ENCODE peak calls at places on chromosomes 11 and 22, in nine cellular contexts. One of them, this sample, is unnamed.
A peak's percentile ranks its signal among the peaks of the same experiment; 100 is the strongest.

GRCh38 chr11:16418698-16419097 is 62.4 kb upstream of the SOX6 start:
- DNase-seq in GM23338: no peak
- DNase-seq in BE2C: no peak
- DNase-seq in AG10803: no peak
- DNase-seq in CD4-positive, CD25-positive, alpha-beta regulatory T cell: no peak
- DNase-seq in fibroblast of lung: no peak
- DNase-seq in H1: no peak
- DNase-seq in HCT116: no peak
- DNase-seq in sigmoid colon: no peak
- DNase-seq in this sample: no peak

GRCh38 chr11:76724162-76724768 is 53.7 kb upstream of the LRRC32 start:
- DNase-seq in AG10803: no peak
- DNase-seq in GM23338: peak; percentile 66
- DNase-seq in H1: peak; percentile 78
- DNase-seq in sigmoid colon: peak; percentile 18
- DNase-seq in CD4-positive, CD25-positive, alpha-beta regulatory T cell: no peak
- DNase-seq in HCT116: no peak
- DNase-seq in fibroblast of lung: no peak
- DNase-seq in BE2C: no peak
- DNase-seq in this sample: no peak

GRCh38 chr11:128772814-128773213 is 78.9 kb downstream of the FLI1 start:
- DNase-seq in fibroblast of lung: no peak
- DNase-seq in HCT116: no peak
- DNase-seq in sigmoid colon: no peak
- DNase-seq in AG10803: no peak
- DNase-seq in CD4-positive, CD25-positive, alpha-beta regulatory T cell: peak; percentile 50
- DNase-seq in BE2C: peak; percentile 63
- DNase-seq in H1: no peak
- DNase-seq in GM23338: no peak
- DNase-seq in this sample: no peak

GRCh38 chr11:19597194-19597593 is 115.4 kb upstream of the NAV2 start:
- DNase-seq in HCT116: no peak
- DNase-seq in GM23338: no peak
- DNase-seq in fibroblast of lung: peak; percentile 80
- DNase-seq in CD4-positive, CD25-positive, alpha-beta regulatory T cell: no peak
- DNase-seq in AG10803: peak; percentile 76
- DNase-seq in H1: no peak
- DNase-seq in sigmoid colon: no peak
- DNase-seq in BE2C: no peak
- DNase-seq in this sample: no peak

GRCh38 chr22:28989035-28989464 is 72.6 kb downstream of the C22orf31 start:
- DNase-seq in sigmoid colon: no peak
- DNase-seq in CD4-positive, CD25-positive, alpha-beta regulatory T cell: no peak
- DNase-seq in GM23338: peak; percentile 73
- DNase-seq in AG10803: no peak
- DNase-seq in HCT116: no peak
- DNase-seq in BE2C: no peak
- DNase-seq in fibroblast of lung: peak; percentile 82
- DNase-seq in H1: no peak
- DNase-seq in this sample: no peak

GRCh38 chr11:84722583-84723108 is 904.5 kb downstream of the DLG2 start:
- DNase-seq in HCT116: no peak
- DNase-seq in fibroblast of lung: no peak
- DNase-seq in sigmoid colon: no peak
- DNase-seq in GM23338: peak; percentile 77
- DNase-seq in BE2C: no peak
- DNase-seq in H1: no peak
- DNase-seq in AG10803: no peak
- DNase-seq in CD4-positive, CD25-positive, alpha-beta regulatory T cell: no peak
- DNase-seq in this sample: no peak

GRCh38 chr11:106101797-106102196 is 24.3 kb downstream of the AASDHPPT start:
- DNase-seq in AG10803: peak; percentile 51
- DNase-seq in HCT116: no peak
- DNase-seq in fibroblast of lung: peak; percentile 63
- DNase-seq in BE2C: no peak
- DNase-seq in CD4-positive, CD25-positive, alpha-beta regulatory T cell: no peak
- DNase-seq in GM23338: no peak
- DNase-seq in sigmoid colon: no peak
- DNase-seq in H1: no peak
- DNase-seq in this sample: no peak

GRCh38 chr11:115276799-115277198 is 227.4 kb downstream of the CADM1 start:
- DNase-seq in sigmoid colon: no peak
- DNase-seq in H1: no peak
- DNase-seq in CD4-positive, CD25-positive, alpha-beta regulatory T cell: no peak
- DNase-seq in fibroblast of lung: no peak
- DNase-seq in HCT116: no peak
- DNase-seq in GM23338: no peak
- DNase-seq in AG10803: no peak
- DNase-seq in BE2C: peak; percentile 74
- DNase-seq in this sample: no peak

GRCh38 chr11:128226106-128226716 is 361.1 kb downstream of the ETS1 start:
- DNase-seq in CD4-positive, CD25-positive, alpha-beta regulatory T cell: no peak
- DNase-seq in GM23338: no peak
- DNase-seq in fibroblast of lung: no peak
- DNase-seq in AG10803: no peak
- DNase-seq in HCT116: no peak
- DNase-seq in BE2C: no peak
- DNase-seq in sigmoid colon: no peak
- DNase-seq in H1: no peak
- DNase-seq in this sample: no peak

GRCh38 chr22:40954095-40954494 is 2.9 kb downstream of the RBX1 start:
- DNase-seq in H1: no peak
- DNase-seq in CD4-positive, CD25-positive, alpha-beta regulatory T cell: no peak
- DNase-seq in sigmoid colon: no peak
- DNase-seq in HCT116: no peak
- DNase-seq in AG10803: no peak
- DNase-seq in GM23338: no peak
- DNase-seq in fibroblast of lung: no peak
- DNase-seq in BE2C: no peak
- DNase-seq in this sample: no peak

GRCh38 chr11:119108151-119108856 is 1.2 kb downstream of the C2CD2L start:
- DNase-seq in sigmoid colon: no peak
- DNase-seq in BE2C: peak; percentile 68
- DNase-seq in GM23338: peak; percentile 68
- DNase-seq in fibroblast of lung: no peak
- DNase-seq in H1: peak; percentile 63
- DNase-seq in CD4-positive, CD25-positive, alpha-beta regulatory T cell: peak; percentile 64
- DNase-seq in AG10803: peak; percentile 11
- DNase-seq in HCT116: no peak
- DNase-seq in this sample: peak; percentile 43

GRCh38 chr11:33534575-33534974 is 166.1 kb downstream of the C11orf91 start:
- DNase-seq in AG10803: no peak
- DNase-seq in sigmoid colon: no peak
- DNase-seq in BE2C: no peak
- DNase-seq in fibroblast of lung: peak; percentile 53
- DNase-seq in HCT116: no peak
- DNase-seq in CD4-positive, CD25-positive, alpha-beta regulatory T cell: no peak
- DNase-seq in GM23338: no peak
- DNase-seq in H1: no peak
- DNase-seq in this sample: no peak

GRCh38 chr11:68998390-68998911 is 14.6 kb downstream of the MRGPRF start:
- DNase-seq in HCT116: no peak
- DNase-seq in GM23338: no peak
- DNase-seq in fibroblast of lung: peak; percentile 21
- DNase-seq in AG10803: peak; percentile 51
- DNase-seq in CD4-positive, CD25-positive, alpha-beta regulatory T cell: no peak
- DNase-seq in H1: no peak
- DNase-seq in BE2C: peak; percentile 90
- DNase-seq in sigmoid colon: peak; percentile 85
- DNase-seq in this sample: peak; percentile 70

GRCh38 chr11:105490333-105490732 is 119.5 kb upstream of the GRIA4 start:
- DNase-seq in GM23338: no peak
- DNase-seq in HCT116: no peak
- DNase-seq in sigmoid colon: no peak
- DNase-seq in CD4-positive, CD25-positive, alpha-beta regulatory T cell: no peak
- DNase-seq in fibroblast of lung: no peak
- DNase-seq in H1: no peak
- DNase-seq in BE2C: no peak
- DNase-seq in AG10803: no peak
- DNase-seq in this sample: no peak

GRCh38 chr11:21105196-21105917 is 436.0 kb downstream of the NELL1 start:
- DNase-seq in sigmoid colon: no peak
- DNase-seq in BE2C: no peak
- DNase-seq in CD4-positive, CD25-positive, alpha-beta regulatory T cell: no peak
- DNase-seq in GM23338: peak; percentile 40
- DNase-seq in HCT116: no peak
- DNase-seq in AG10803: no peak
- DNase-seq in H1: no peak
- DNase-seq in fibroblast of lung: no peak
- DNase-seq in this sample: no peak

GRCh38 chr11:118610773-118611432 is 3.5 kb downstream of the PHLDB1 start:
- DNase-seq in fibroblast of lung: peak; percentile 54
- DNase-seq in GM23338: peak; percentile 94
- DNase-seq in sigmoid colon: peak; percentile 92
- DNase-seq in HCT116: no peak
- DNase-seq in CD4-positive, CD25-positive, alpha-beta regulatory T cell: peak; percentile 74
- DNase-seq in BE2C: no peak
- DNase-seq in AG10803: peak; percentile 61
- DNase-seq in H1: peak; percentile 98
- DNase-seq in this sample: peak; percentile 92

GRCh38 chr22:30294066-30294465 is 4.8 kb upstream of the CASTOR1 start:
- DNase-seq in HCT116: no peak
- DNase-seq in H1: no peak
- DNase-seq in AG10803: no peak
- DNase-seq in BE2C: no peak
- DNase-seq in CD4-positive, CD25-positive, alpha-beta regulatory T cell: no peak
- DNase-seq in GM23338: no peak
- DNase-seq in sigmoid colon: no peak
- DNase-seq in fibroblast of lung: no peak
- DNase-seq in this sample: no peak

GRCh38 chr22:23673826-23674690 is 16.8 kb upstream of the RGL4 start:
- DNase-seq in H1: no peak
- DNase-seq in GM23338: peak; percentile 29
- DNase-seq in CD4-positive, CD25-positive, alpha-beta regulatory T cell: no peak
- DNase-seq in sigmoid colon: peak; percentile 49
- DNase-seq in HCT116: no peak
- DNase-seq in BE2C: no peak
- DNase-seq in AG10803: no peak
- DNase-seq in fibroblast of lung: no peak
- DNase-seq in this sample: no peak
- H3K4me3 ChIP-seq in H1: no peak overlapping the region
- H3K4me3 ChIP-seq in GM23338: no peak overlapping the region
- H3K4me3 ChIP-seq in CD4-positive, CD25-positive, alpha-beta regulatory T cell: no peak overlapping the region
- H3K4me3 ChIP-seq in sigmoid colon: no peak overlapping the region
- H3K4me3 ChIP-seq in HCT116: no peak overlapping the region
- H3K4me3 ChIP-seq in BE2C: no peak overlapping the region
- H3K4me3 ChIP-seq in AG10803: no peak overlapping the region
- H3K4me3 ChIP-seq in fibroblast of lung: no peak overlapping the region
- H3K4me3 ChIP-seq in this sample: no peak overlapping the region

DNA sequence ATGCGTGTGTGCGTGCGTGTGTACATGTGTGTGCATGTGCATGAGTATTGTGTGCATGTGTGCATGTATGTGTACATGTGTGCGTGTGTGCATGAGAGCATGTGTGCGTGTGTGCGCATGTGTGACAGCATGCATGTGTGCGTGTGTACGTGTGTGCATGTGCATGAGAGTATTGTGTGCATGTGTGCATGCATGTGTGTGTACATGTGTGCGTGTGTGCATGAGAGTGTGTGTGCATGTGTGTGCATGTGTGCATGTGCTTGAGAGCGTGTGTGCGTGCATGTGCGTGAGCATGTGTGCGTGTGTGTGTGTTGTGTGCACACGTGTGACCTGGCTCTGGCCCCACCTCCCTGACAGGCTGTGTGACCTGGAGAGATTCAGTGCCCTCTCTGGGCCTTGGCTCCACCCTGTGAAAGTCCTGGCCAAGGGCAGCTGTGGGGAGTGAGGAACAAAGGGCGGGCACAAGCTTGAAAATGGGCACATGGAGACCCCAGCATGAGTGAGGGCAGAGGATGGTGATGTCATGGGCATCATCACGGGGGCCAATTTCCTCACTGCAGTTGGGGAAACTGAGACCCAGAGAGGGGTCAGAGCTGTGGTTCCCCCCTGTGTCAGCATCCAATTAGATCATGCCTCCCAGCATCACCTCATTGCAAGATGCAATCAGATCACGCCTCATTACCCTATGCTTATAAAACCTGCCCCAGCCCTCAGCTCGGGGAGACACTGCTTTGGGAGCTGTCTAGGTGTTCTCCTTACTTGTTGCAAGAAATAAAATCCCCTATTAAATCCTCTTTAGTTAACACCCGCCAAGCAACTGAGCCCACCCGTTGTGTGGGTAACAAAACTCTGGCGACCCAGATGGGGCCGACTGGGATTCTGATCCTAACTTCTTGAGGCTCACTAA is 643 bp downstream of the ACY3 start:
- DNase-seq in sigmoid colon: peak; percentile 56
- DNase-seq in CD4-positive, CD25-positive, alpha-beta regulatory T cell: peak; percentile 24
- DNase-seq in H1: peak; percentile 47
- DNase-seq in HCT116: no peak
- DNase-seq in BE2C: no peak
- DNase-seq in GM23338: no peak
- DNase-seq in fibroblast of lung: no peak
- DNase-seq in AG10803: no peak
- DNase-seq in this sample: no peak
- H3K4me3 ChIP-seq in sigmoid colon: no peak overlapping the region
- H3K4me3 ChIP-seq in CD4-positive, CD25-positive, alpha-beta regulatory T cell: no peak overlapping the region
- H3K4me3 ChIP-seq in H1: no peak overlapping the region
- H3K4me3 ChIP-seq in HCT116: peak overlapping the region; percentile 56
- H3K4me3 ChIP-seq in BE2C: no peak overlapping the region
- H3K4me3 ChIP-seq in GM23338: no peak overlapping the region
- H3K4me3 ChIP-seq in fibroblast of lung: no peak overlapping the region
- H3K4me3 ChIP-seq in AG10803: no peak overlapping the region
- H3K4me3 ChIP-seq in this sample: no peak overlapping the region

DNA sequence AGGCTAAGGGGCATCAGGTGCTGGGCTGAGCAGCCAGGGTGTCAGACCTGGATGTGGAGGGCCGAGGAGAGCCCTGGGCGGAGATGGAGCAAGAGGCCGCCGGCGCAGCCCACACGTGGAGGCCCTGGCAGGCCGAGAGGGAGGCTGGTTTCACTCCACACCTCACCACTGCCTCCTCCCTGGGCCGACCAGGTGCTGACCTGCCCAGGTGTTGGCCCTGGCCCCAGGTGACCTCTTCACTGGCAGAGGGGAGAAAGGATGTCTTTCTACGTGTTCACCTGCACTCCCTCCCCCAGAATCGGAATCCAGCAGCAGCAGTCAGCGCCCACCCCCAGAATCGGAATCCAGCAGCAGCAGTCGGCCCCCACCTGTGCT is 781 bp downstream of the ANO9 start:
- DNase-seq in GM23338: no peak
- DNase-seq in HCT116: no peak
- DNase-seq in CD4-positive, CD25-positive, alpha-beta regulatory T cell: no peak
- DNase-seq in AG10803: no peak
- DNase-seq in fibroblast of lung: no peak
- DNase-seq in BE2C: no peak
- DNase-seq in sigmoid colon: no peak
- DNase-seq in H1: no peak
- DNase-seq in this sample: no peak
- H3K4me3 ChIP-seq in GM23338: peak overlapping the region; percentile 56
- H3K4me3 ChIP-seq in HCT116: peak overlapping the region; percentile 60
- H3K4me3 ChIP-seq in CD4-positive, CD25-positive, alpha-beta regulatory T cell: no peak overlapping the region
- H3K4me3 ChIP-seq in AG10803: no peak overlapping the region
- H3K4me3 ChIP-seq in fibroblast of lung: no peak overlapping the region
- H3K4me3 ChIP-seq in BE2C: no peak overlapping the region
- H3K4me3 ChIP-seq in sigmoid colon: no peak overlapping the region
- H3K4me3 ChIP-seq in H1: no peak overlapping the region
- H3K4me3 ChIP-seq in this sample: no peak overlapping the region

DNA sequence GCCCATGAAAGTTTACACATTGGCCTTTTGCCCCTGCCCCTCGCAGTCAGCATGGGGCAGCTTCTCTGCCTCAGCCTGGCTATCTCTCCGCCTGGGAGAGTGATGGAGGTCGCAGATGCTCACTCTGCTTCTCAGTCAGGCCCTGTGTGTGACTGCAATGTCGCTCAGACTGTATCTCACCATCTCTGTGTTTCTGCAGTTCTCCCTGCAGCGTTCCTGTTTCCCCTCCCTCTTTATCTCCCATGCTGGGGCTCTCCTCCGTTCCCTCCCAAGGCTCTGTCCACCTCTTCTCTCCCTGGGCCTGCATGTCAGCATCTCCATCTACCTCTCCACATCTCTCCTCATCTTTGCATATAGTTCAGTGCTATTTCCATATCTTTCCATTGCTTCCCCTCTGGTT is 38.1 kb downstream of the SLC22A12 start:
- DNase-seq in CD4-positive, CD25-positive, alpha-beta regulatory T cell: no peak
- DNase-seq in sigmoid colon: no peak
- DNase-seq in HCT116: no peak
- DNase-seq in AG10803: no peak
- DNase-seq in fibroblast of lung: no peak
- DNase-seq in GM23338: no peak
- DNase-seq in H1: no peak
- DNase-seq in BE2C: no peak
- DNase-seq in this sample: no peak
- H3K4me3 ChIP-seq in CD4-positive, CD25-positive, alpha-beta regulatory T cell: no peak overlapping the region
- H3K4me3 ChIP-seq in sigmoid colon: no peak overlapping the region
- H3K4me3 ChIP-seq in HCT116: no peak overlapping the region
- H3K4me3 ChIP-seq in AG10803: no peak overlapping the region
- H3K4me3 ChIP-seq in fibroblast of lung: no peak overlapping the region
- H3K4me3 ChIP-seq in GM23338: no peak overlapping the region
- H3K4me3 ChIP-seq in H1: no peak overlapping the region
- H3K4me3 ChIP-seq in BE2C: no peak overlapping the region
- H3K4me3 ChIP-seq in this sample: no peak overlapping the region

This sample was measured in hepatocyte.